ENCODE peak calls at places on chromosomes 11 and 22, in nine cellular contexts. One of them, this sample, is unnamed.

GRCh38 chr22:32469799-32470212 is 4.8 kb upstream of the FBXO7 start:
- DNase-seq in NAMALWA: no peak
- DNase-seq in H54: peak
- DNase-seq in stimulated activated CD4-positive, alpha-beta T cell treated with anti-CD3 and anti-CD28 coated beads, Interleukin-1b, Interleukin-23, amount 100 ng/mL, for 4 hours: no peak
- DNase-seq in naive thymus-derived CD8-positive, alpha-beta T cell: no peak
- DNase-seq in central memory CD4-positive, alpha-beta T cell: no peak
- DNase-seq in stimulated activated CD8-positive, alpha-beta memory T cell treated with anti-CD3 and anti-CD28 coated beads, Interleukin-12 subunit alpha, Interleukin-12 subunit beta, amount 100 ng/mL, for 1 hour: no peak
- DNase-seq in A673: peak
- DNase-seq in astrocyte of the cerebellum: no peak
- DNase-seq in this sample: no peak

GRCh38 chr11:123430736-123431356 is 777 bp downstream of the GRAMD1B start:
- DNase-seq in NAMALWA: no peak
- DNase-seq in H54: peak
- DNase-seq in stimulated activated CD4-positive, alpha-beta T cell treated with anti-CD3 and anti-CD28 coated beads, Interleukin-1b, Interleukin-23, amount 100 ng/mL, for 4 hours: no peak
- DNase-seq in naive thymus-derived CD8-positive, alpha-beta T cell: peak
- DNase-seq in central memory CD4-positive, alpha-beta T cell: peak
- DNase-seq in stimulated activated CD8-positive, alpha-beta memory T cell treated with anti-CD3 and anti-CD28 coated beads, Interleukin-12 subunit alpha, Interleukin-12 subunit beta, amount 100 ng/mL, for 1 hour: peak
- DNase-seq in A673: peak
- DNase-seq in astrocyte of the cerebellum: no peak
- DNase-seq in this sample: peak

GRCh38 chr11:34330653-34331052 is 27.2 kb downstream of the ABTB2 start:
- DNase-seq in NAMALWA: no peak
- DNase-seq in H54: no peak
- DNase-seq in stimulated activated CD4-positive, alpha-beta T cell treated with anti-CD3 and anti-CD28 coated beads, Interleukin-1b, Interleukin-23, amount 100 ng/mL, for 4 hours: no peak
- DNase-seq in naive thymus-derived CD8-positive, alpha-beta T cell: no peak
- DNase-seq in central memory CD4-positive, alpha-beta T cell: no peak
- DNase-seq in stimulated activated CD8-positive, alpha-beta memory T cell treated with anti-CD3 and anti-CD28 coated beads, Interleukin-12 subunit alpha, Interleukin-12 subunit beta, amount 100 ng/mL, for 1 hour: no peak
- DNase-seq in A673: no peak
- DNase-seq in astrocyte of the cerebellum: no peak
- DNase-seq in this sample: no peak

GRCh38 chr11:12769834-12770345 is 95.7 kb downstream of the TEAD1 start:
- DNase-seq in NAMALWA: no peak
- DNase-seq in H54: peak
- DNase-seq in stimulated activated CD4-positive, alpha-beta T cell treated with anti-CD3 and anti-CD28 coated beads, Interleukin-1b, Interleukin-23, amount 100 ng/mL, for 4 hours: no peak
- DNase-seq in naive thymus-derived CD8-positive, alpha-beta T cell: no peak
- DNase-seq in central memory CD4-positive, alpha-beta T cell: no peak
- DNase-seq in stimulated activated CD8-positive, alpha-beta memory T cell treated with anti-CD3 and anti-CD28 coated beads, Interleukin-12 subunit alpha, Interleukin-12 subunit beta, amount 100 ng/mL, for 1 hour: no peak
- DNase-seq in A673: peak
- DNase-seq in astrocyte of the cerebellum: peak
- DNase-seq in this sample: no peak

GRCh38 chr22:39349967-39350802 is at the start of gene SYNGR1:
- DNase-seq in NAMALWA: no peak
- DNase-seq in H54: no peak
- DNase-seq in stimulated activated CD4-positive, alpha-beta T cell treated with anti-CD3 and anti-CD28 coated beads, Interleukin-1b, Interleukin-23, amount 100 ng/mL, for 4 hours: no peak
- DNase-seq in naive thymus-derived CD8-positive, alpha-beta T cell: no peak
- DNase-seq in central memory CD4-positive, alpha-beta T cell: no peak
- DNase-seq in stimulated activated CD8-positive, alpha-beta memory T cell treated with anti-CD3 and anti-CD28 coated beads, Interleukin-12 subunit alpha, Interleukin-12 subunit beta, amount 100 ng/mL, for 1 hour: no peak
- DNase-seq in A673: peak
- DNase-seq in astrocyte of the cerebellum: no peak
- DNase-seq in this sample: no peak

GRCh38 chr11:120235024-120235628 is 4.8 kb upstream of the POU2F3 start:
- DNase-seq in NAMALWA: peak
- DNase-seq in H54: no peak
- DNase-seq in stimulated activated CD4-positive, alpha-beta T cell treated with anti-CD3 and anti-CD28 coated beads, Interleukin-1b, Interleukin-23, amount 100 ng/mL, for 4 hours: peak
- DNase-seq in naive thymus-derived CD8-positive, alpha-beta T cell: peak
- DNase-seq in central memory CD4-positive, alpha-beta T cell: peak
- DNase-seq in stimulated activated CD8-positive, alpha-beta memory T cell treated with anti-CD3 and anti-CD28 coated beads, Interleukin-12 subunit alpha, Interleukin-12 subunit beta, amount 100 ng/mL, for 1 hour: peak
- DNase-seq in A673: peak
- DNase-seq in astrocyte of the cerebellum: no peak
- DNase-seq in this sample: peak

GRCh38 chr11:128171496-128171895 is 415.9 kb downstream of the ETS1 start:
- DNase-seq in NAMALWA: no peak
- DNase-seq in H54: no peak
- DNase-seq in stimulated activated CD4-positive, alpha-beta T cell treated with anti-CD3 and anti-CD28 coated beads, Interleukin-1b, Interleukin-23, amount 100 ng/mL, for 4 hours: no peak
- DNase-seq in naive thymus-derived CD8-positive, alpha-beta T cell: no peak
- DNase-seq in central memory CD4-positive, alpha-beta T cell: no peak
- DNase-seq in stimulated activated CD8-positive, alpha-beta memory T cell treated with anti-CD3 and anti-CD28 coated beads, Interleukin-12 subunit alpha, Interleukin-12 subunit beta, amount 100 ng/mL, for 1 hour: no peak
- DNase-seq in A673: no peak
- DNase-seq in astrocyte of the cerebellum: peak
- DNase-seq in this sample: no peak

GRCh38 chr11:35265755-35266454 is 126.9 kb downstream of the CD44 start:
- DNase-seq in NAMALWA: no peak
- DNase-seq in H54: no peak
- DNase-seq in stimulated activated CD4-positive, alpha-beta T cell treated with anti-CD3 and anti-CD28 coated beads, Interleukin-1b, Interleukin-23, amount 100 ng/mL, for 4 hours: no peak
- DNase-seq in naive thymus-derived CD8-positive, alpha-beta T cell: no peak
- DNase-seq in central memory CD4-positive, alpha-beta T cell: no peak
- DNase-seq in stimulated activated CD8-positive, alpha-beta memory T cell treated with anti-CD3 and anti-CD28 coated beads, Interleukin-12 subunit alpha, Interleukin-12 subunit beta, amount 100 ng/mL, for 1 hour: no peak
- DNase-seq in A673: no peak
- DNase-seq in astrocyte of the cerebellum: no peak
- DNase-seq in this sample: no peak

GRCh38 chr11:104352036-104352435 is 188.1 kb upstream of the PDGFD start:
- DNase-seq in NAMALWA: no peak
- DNase-seq in H54: no peak
- DNase-seq in stimulated activated CD4-positive, alpha-beta T cell treated with anti-CD3 and anti-CD28 coated beads, Interleukin-1b, Interleukin-23, amount 100 ng/mL, for 4 hours: no peak
- DNase-seq in naive thymus-derived CD8-positive, alpha-beta T cell: no peak
- DNase-seq in central memory CD4-positive, alpha-beta T cell: no peak
- DNase-seq in stimulated activated CD8-positive, alpha-beta memory T cell treated with anti-CD3 and anti-CD28 coated beads, Interleukin-12 subunit alpha, Interleukin-12 subunit beta, amount 100 ng/mL, for 1 hour: no peak
- DNase-seq in A673: no peak
- DNase-seq in astrocyte of the cerebellum: no peak
- DNase-seq in this sample: no peak

GRCh38 chr11:57348636-57349323 is 10.6 kb downstream of the P2RX3 start:
- DNase-seq in NAMALWA: no peak
- DNase-seq in H54: peak
- DNase-seq in stimulated activated CD4-positive, alpha-beta T cell treated with anti-CD3 and anti-CD28 coated beads, Interleukin-1b, Interleukin-23, amount 100 ng/mL, for 4 hours: no peak
- DNase-seq in naive thymus-derived CD8-positive, alpha-beta T cell: no peak
- DNase-seq in central memory CD4-positive, alpha-beta T cell: no peak
- DNase-seq in stimulated activated CD8-positive, alpha-beta memory T cell treated with anti-CD3 and anti-CD28 coated beads, Interleukin-12 subunit alpha, Interleukin-12 subunit beta, amount 100 ng/mL, for 1 hour: no peak
- DNase-seq in A673: no peak
- DNase-seq in astrocyte of the cerebellum: no peak
- DNase-seq in this sample: no peak